ENCODE peak calls at places on chromosomes 16 and 17, in ten cellular contexts. E is mucosa of descending colon; R is MM.1S; C is GM23248; I is hepatocyte; X is RWPE2; M is cardiac muscle cell; Z is CD8-positive, alpha-beta T cell; D is breast epithelium; H is left lung. B is an unnamed sample.
A peak's percentile ranks its signal among the peaks of the same experiment; 100 is the strongest.

GRCh38 chr17:43534909-43535308 is 11.2 kb downstream of the ETV4 start:
- DNase-seq in M (no peak), C (no peak), R (no peak), Z (no peak), I (no peak), H (no peak), E (no peak), D (no peak), X (no peak), B (no peak)

GRCh38 chr17:69769050-69769449 is 306.0 kb upstream of the KCNJ16 start:
- DNase-seq in C (no peak), M (no peak), X (no peak), R (peak; percentile 22), D (no peak), Z (no peak), E (no peak), I (no peak), H (no peak), B (no peak)

GRCh38 chr16:81697321-81697885 is 81.7 kb upstream of the PLCG2 start:
- DNase-seq in R (peak; percentile 31), X (peak; percentile 59), C (peak; percentile 60), E (no peak), D (peak; percentile 50), I (peak; percentile 64), M (peak; percentile 66), Z (no peak), H (peak; percentile 48), B (peak; percentile 73)

GRCh38 chr16:8959921-8960787 is 3.6 kb downstream of the USP7 start:
- DNase-seq in X (no peak), I (no peak), R (peak; percentile 63), M (peak; percentile 34), C (peak; percentile 42), Z (no peak), H (no peak), D (no peak), E (no peak), B (no peak)

GRCh38 chr17:49051269-49051668 is 54.1 kb downstream of the IGF2BP1 start:
- DNase-seq in C (no peak), I (no peak), Z (no peak), R (no peak), D (no peak), X (no peak), H (no peak), M (no peak), E (no peak), B (no peak)

GRCh38 chr16:54286330-54287017 is at the start of gene IRX3:
- DNase-seq in C (peak; percentile 97), Z (no peak), D (peak; percentile 95), X (peak; percentile 92), E (no peak), H (peak; percentile 89), M (peak; percentile 91), R (no peak), I (peak; percentile 73), B (peak; percentile 94)

GRCh38 chr16:2529061-2529931 is 1.9 kb downstream of the CEMP1 start:
- DNase-seq in E (peak; percentile 59), D (no peak), R (no peak), I (no peak), Z (no peak), M (no peak), X (peak; percentile 61), H (no peak), C (peak; percentile 51), B (peak; percentile 63)

GRCh38 chr17:43366809-43367587 is 31.8 kb upstream of the ARL4D start:
- DNase-seq in H (no peak), C (peak; percentile 13), I (no peak), E (no peak), X (no peak), Z (no peak), D (no peak), M (peak; percentile 36), R (no peak), B (no peak)

GRCh38 chr16:23301251-23302044 is 654 bp upstream of the SCNN1B start:
- DNase-seq in I (no peak), R (no peak), E (no peak), Z (no peak), M (no peak), H (no peak), C (no peak), X (no peak), D (no peak), B (no peak)

GRCh38 chr17:61002316-61002736 is 324.7 kb downstream of the BCAS3 start:
- DNase-seq in X (no peak), H (no peak), D (no peak), Z (no peak), R (peak; percentile 42), C (peak; percentile 78), M (peak; percentile 70), I (peak; percentile 63), E (no peak), B (no peak)

GRCh38 chr17:79678091-79678731 is 52.5 kb upstream of the ENPP7 start:
- DNase-seq in E (no peak), I (no peak), H (no peak), R (no peak), X (no peak), M (no peak), C (no peak), Z (no peak), D (no peak), B (no peak)

GRCh38 chr17:39639043-39639442 is 2.1 kb downstream of the STARD3 start:
- DNase-seq in M (no peak), H (no peak), E (no peak), I (no peak), D (no peak), C (no peak), X (no peak), R (no peak), Z (no peak), B (no peak)

GRCh38 chr16:50210266-50211038 is 55.9 kb upstream of the ADCY7 start:
- DNase-seq in Z (peak; percentile 34), H (peak; percentile 84), E (peak; percentile 69), C (peak; percentile 94), R (peak; percentile 45), I (peak; percentile 91), X (no peak), D (peak; percentile 58), M (peak; percentile 96), B (peak; percentile 82)

GRCh38 chr17:79255926-79256325 is 181.3 kb downstream of the ENGASE start:
- DNase-seq in E (no peak), Z (no peak), H (no peak), C (no peak), X (no peak), I (no peak), D (no peak), M (no peak), R (no peak), B (no peak)

GRCh38 chr16:50193594-50193993 is 40.5 kb downstream of the TENT4B start:
- DNase-seq in I (no peak), M (no peak), H (no peak), E (no peak), X (no peak), Z (no peak), C (peak; percentile 70), D (no peak), R (no peak), B (no peak)

GRCh38 chr16:7361416-7362129 is 28.9 kb downstream of the RBFOX1 start:
- DNase-seq in M (no peak), H (no peak), I (no peak), R (no peak), E (no peak), C (no peak), D (no peak), X (no peak), Z (no peak), B (no peak)

GRCh38 chr16:88920618-88921602 is 54.5 kb upstream of the PABPN1L start:
- DNase-seq in E (peak; percentile 78), C (peak; percentile 84), H (peak; percentile 68), M (peak; percentile 76), D (no peak), Z (no peak), I (peak; percentile 74), X (no peak), R (no peak), B (peak; percentile 87)

GRCh38 chr16:3013998-3014690 is 1.4 kb downstream of the CLDN9 start:
- DNase-seq in X (no peak), C (no peak), D (no peak), R (no peak), Z (no peak), M (no peak), H (no peak), E (no peak), I (no peak), B (no peak)

GRCh38 chr17:10226930-10227695 is 28.7 kb upstream of the GAS7 start:
- DNase-seq in R (peak; percentile 19), E (peak; percentile 50), D (no peak), M (peak; percentile 51), H (peak; percentile 44), I (peak; percentile 63), C (peak; percentile 48), X (no peak), Z (peak; percentile 13), B (peak; percentile 50)

GRCh38 chr17:7557825-7558543 is 566 bp upstream of the TNFSF13 start:
- DNase-seq in C (peak; percentile 75), X (no peak), Z (no peak), E (peak; percentile 97), D (peak; percentile 98), M (peak; percentile 94), R (peak; percentile 80), I (peak; percentile 81), H (peak; percentile 96), B (peak; percentile 90)
- H3K4me3 ChIP-seq in C (peak overlapping the region; percentile 4), X (peak overlapping the region; percentile 13), Z (peak overlapping the region; percentile 21), E (no peak overlapping the region), D (peak overlapping the region; percentile 81), M (no peak overlapping the region), R (peak overlapping the region; percentile 44), I (no peak overlapping the region), H (peak overlapping the region; percentile 82), B (peak overlapping the region; percentile 58)

DNA sequence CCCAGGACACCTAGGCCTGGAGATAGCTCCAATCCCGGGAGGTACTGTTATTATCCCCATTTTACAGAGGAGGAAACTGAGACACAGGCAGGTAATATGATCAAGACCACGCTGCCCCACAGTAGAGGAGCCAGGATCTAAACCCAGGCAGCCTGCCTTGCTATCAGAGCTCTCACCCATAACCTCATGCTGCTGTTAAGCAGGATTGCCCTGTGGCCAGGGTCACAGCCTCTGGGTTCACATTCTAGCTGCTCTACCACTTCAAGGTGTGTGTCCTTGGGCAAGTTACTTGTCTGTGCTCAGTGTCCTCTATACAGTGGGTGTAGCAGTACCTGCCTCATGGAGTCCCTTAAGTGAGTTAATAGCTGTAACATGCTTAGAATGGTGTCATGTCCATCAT is 1015.3 kb downstream of the KCNJ18 start:
- DNase-seq in C (no peak), I (no peak), H (no peak), E (no peak), D (no peak), R (no peak), M (no peak), X (no peak), Z (no peak), B (no peak)
- H3K9me3 ChIP-seq in C (no peaks in the 10 kb centered on the region), I (no peaks in the 10 kb centered on the region), H (no peaks in the 10 kb centered on the region), E (peaks cover 90% of the 10 kb centered on the region), D (peaks cover 13% of the 10 kb centered on the region), R (no peaks in the 10 kb centered on the region), M (no peaks in the 10 kb centered on the region), X (no peaks in the 10 kb centered on the region), Z (no peaks in the 10 kb centered on the region), B (no peaks in the 10 kb centered on the region)

GRCh38 chr16:72173997-72174396 is 2.0 kb upstream of the PMFBP1 start:
- DNase-seq in H (no peak), E (no peak), R (no peak), Z (no peak), M (no peak), X (no peak), D (no peak), I (no peak), C (no peak), B (no peak)
- H3K4me3 ChIP-seq in H (no peak overlapping the region), E (no peak overlapping the region), R (no peak overlapping the region), Z (no peak overlapping the region), M (no peak overlapping the region), X (no peak overlapping the region), D (no peak overlapping the region), I (no peak overlapping the region), C (no peak overlapping the region), B (no peak overlapping the region)

GRCh38 chr17:22145605-22146178 is 453.4 kb downstream of the KCNJ18 start:
- DNase-seq in I (no peak), D (no peak), R (no peak), C (no peak), M (no peak), H (no peak), E (no peak), Z (no peak), X (no peak), B (no peak)
- H3K9me3 ChIP-seq in I (peaks cover 4% of the 10 kb centered on the region), D (no peaks in the 10 kb centered on the region), R (no peaks in the 10 kb centered on the region), C (no peaks in the 10 kb centered on the region), M (peaks cover 3% of the 10 kb centered on the region), H (no peaks in the 10 kb centered on the region), E (peaks cover 48% of the 10 kb centered on the region), Z (no peaks in the 10 kb centered on the region), X (no peaks in the 10 kb centered on the region), B (no peaks in the 10 kb centered on the region)